ENCODE peak calls at places on chromosomes 5 and 9, in ten cellular contexts. M is naive thymus-derived CD8-positive, alpha-beta T cell; C is body of pancreas; F is MCF 10A; U is Right ventricle myocardium inferior; Z is epithelial cell of proximal tubule; S is coronary artery; D is heart right ventricle; K is HuH-7.5; Q is A549. L is an unnamed sample.

GRCh38 chr9:96027271-96028131 is 152.0 kb downstream of the ERCC6L2 start:
- DNase-seq in F (no peak), S (no peak), C (no peak), Z (no peak), Q (no peak), M (no peak), K (no peak), U (no peak), D (peak; percentile 39), L (no peak)

GRCh38 chr5:119397518-119398380 is 41.9 kb downstream of the TNFAIP8 start:
- DNase-seq in M (no peak), F (peak; percentile 87), Z (no peak), D (no peak), U (no peak), Q (peak; percentile 8), S (no peak), K (no peak), C (no peak), L (no peak)

GRCh38 chr5:92518318-92518913 is 1062.6 kb downstream of the NR2F1-AS1 start:
- DNase-seq in S (no peak), M (no peak), Q (peak; percentile 12), C (peak; percentile 14), K (peak; percentile 30), F (peak; percentile 50), D (no peak), Z (peak; percentile 43), U (no peak), L (peak; percentile 8)

GRCh38 chr5:132104561-132104960 is 31.0 kb downstream of the CSF2 start:
- DNase-seq in Z (no peak), M (no peak), F (peak; percentile 65), S (no peak), C (no peak), Q (no peak), K (no peak), D (no peak), U (no peak), L (no peak)

GRCh38 chr9:135340143-135340655 is 139.4 kb upstream of the PPP1R26 start:
- DNase-seq in D (no peak), K (no peak), Q (no peak), Z (no peak), S (no peak), M (no peak), C (no peak), F (no peak), U (no peak), L (no peak)

GRCh38 chr5:75622564-75622963 is 11.3 kb downstream of the ANKDD1B start:
- DNase-seq in C (peak; percentile 56), S (no peak), D (no peak), M (no peak), F (peak; percentile 78), Q (no peak), Z (no peak), U (no peak), K (no peak), L (no peak)

GRCh38 chr9:137147091-137147792 is 8.3 kb downstream of the GRIN1 start:
- DNase-seq in K (no peak), Q (no peak), S (no peak), D (no peak), U (peak; percentile 31), C (no peak), M (no peak), F (no peak), Z (no peak), L (no peak)

GRCh38 chr5:4862500-4862899 is 277.6 kb upstream of the ADAMTS16 start:
- DNase-seq in M (no peak), D (no peak), K (peak; percentile 25), Q (peak; percentile 50), U (no peak), C (no peak), S (no peak), Z (no peak), F (peak; percentile 48), L (peak; percentile 46)

GRCh38 chr5:43202380-43202779 is 10.4 kb downstream of the NIM1K start:
- DNase-seq in M (no peak), D (no peak), Q (no peak), U (no peak), K (no peak), S (no peak), C (no peak), Z (no peak), F (no peak), L (no peak)